ENCODE peak calls at places on chromosome 22, in nine cellular contexts. J, A, U, F, R, O, C, N and E are unnamed samples.

GRCh38 chr22:42078469-42079318 is 806 bp upstream of the SMDT1 start:
- DNase-seq in J (no peak), A (no peak), U (no peak), F (no peak), R (no peak), O (no peak), C (no peak), N (peak; percentile 30), E (peak; percentile 86)

GRCh38 chr22:29095459-29095858 is 22.6 kb downstream of the KREMEN1 start:
- DNase-seq in J (no peak), A (no peak), U (no peak), F (no peak), R (no peak), O (no peak), C (no peak), N (no peak), E (no peak)

GRCh38 chr22:38728899-38729796 is 23.4 kb downstream of the GTPBP1 start:
- DNase-seq in J (peak; percentile 40), A (no peak), U (no peak), F (no peak), R (no peak), O (no peak), C (no peak), N (no peak), E (peak; percentile 59)

GRCh38 chr22:24965822-24966626 is 13.5 kb downstream of the KIAA1671 start:
- DNase-seq in J (peak; percentile 70), A (peak; percentile 51), U (no peak), F (peak; percentile 86), R (no peak), O (no peak), C (peak; percentile 74), N (peak; percentile 48), E (peak; percentile 86)

GRCh38 chr22:22882033-22882717 is 5.4 kb upstream of the IGLL5 start:
- DNase-seq in J (no peak), A (no peak), U (no peak), F (no peak), R (no peak), O (peak; percentile 59), C (no peak), N (no peak), E (peak; percentile 34)

GRCh38 chr22:22408731-22409696 is 99.5 kb downstream of the ZNF280B start:
- DNase-seq in J (no peak), A (no peak), U (peak; percentile 53), F (no peak), R (no peak), O (peak; percentile 73), C (no peak), N (peak; percentile 20), E (no peak)

GRCh38 chr22:19984201-19984753 is 32.3 kb downstream of the ARVCF start:
- DNase-seq in J (peak; percentile 90), A (peak; percentile 54), U (no peak), F (no peak), R (no peak), O (no peak), C (no peak), N (no peak), E (peak; percentile 80)

GRCh38 chr22:44448271-44448780 is 49.7 kb downstream of the RTL6 start:
- DNase-seq in J (peak; percentile 82), A (peak; percentile 70), U (no peak), F (peak; percentile 55), R (peak; percentile 93), O (no peak), C (no peak), N (peak; percentile 54), E (peak; percentile 81)

GRCh38 chr22:37145415-37146385 is 4.0 kb downstream of the IL2RB start:
- DNase-seq in J (no peak), A (no peak), U (no peak), F (no peak), R (no peak), O (no peak), C (no peak), N (no peak), E (peak; percentile 45)

GRCh38 chr22:17095538-17095937 is 10.7 kb downstream of the IL17RA start:
- DNase-seq in J (no peak), A (no peak), U (peak; percentile 32), F (peak; percentile 17), R (no peak), O (no peak), C (no peak), N (no peak), E (no peak)

GRCh38 chr22:48485144-48486135 is 1342.2 kb downstream of the BRD1 start:
- DNase-seq in J (no peak), A (no peak), U (no peak), F (peak; percentile 44), R (no peak), O (no peak), C (no peak), N (no peak), E (peak; percentile 46)

GRCh38 chr22:50289942-50290630 is 17.4 kb downstream of the PLXNB2 start:
- DNase-seq in J (no peak), A (no peak), U (no peak), F (no peak), R (no peak), O (no peak), C (no peak), N (no peak), E (no peak)

GRCh38 chr22:27987557-27987956 is 68.5 kb upstream of the PITPNB start:
- DNase-seq in J (no peak), A (no peak), U (no peak), F (no peak), R (peak; percentile 74), O (no peak), C (no peak), N (no peak), E (no peak)

GRCh38 chr22:22878211-22878570 is 9.4 kb upstream of the IGLL5 start:
- DNase-seq in J (no peak), A (no peak), U (no peak), F (no peak), R (no peak), O (no peak), C (no peak), N (no peak), E (no peak)

GRCh38 chr22:38110863-38111852 is 674 bp upstream of the BAIAP2L2 start:
- DNase-seq in J (no peak), A (no peak), U (peak; percentile 46), F (no peak), R (no peak), O (no peak), C (no peak), N (no peak), E (peak; percentile 55)

GRCh38 chr22:50012201-50013181 is at the start of gene IL17REL:
- DNase-seq in J (no peak), A (no peak), U (peak; percentile 44), F (peak; percentile 57), R (no peak), O (no peak), C (no peak), N (no peak), E (no peak)

GRCh38 chr22:44098021-44098739 is 74.1 kb downstream of the PARVB start:
- DNase-seq in J (peak; percentile 47), A (no peak), U (no peak), F (peak; percentile 23), R (no peak), O (no peak), C (no peak), N (no peak), E (peak; percentile 45)

DNA sequence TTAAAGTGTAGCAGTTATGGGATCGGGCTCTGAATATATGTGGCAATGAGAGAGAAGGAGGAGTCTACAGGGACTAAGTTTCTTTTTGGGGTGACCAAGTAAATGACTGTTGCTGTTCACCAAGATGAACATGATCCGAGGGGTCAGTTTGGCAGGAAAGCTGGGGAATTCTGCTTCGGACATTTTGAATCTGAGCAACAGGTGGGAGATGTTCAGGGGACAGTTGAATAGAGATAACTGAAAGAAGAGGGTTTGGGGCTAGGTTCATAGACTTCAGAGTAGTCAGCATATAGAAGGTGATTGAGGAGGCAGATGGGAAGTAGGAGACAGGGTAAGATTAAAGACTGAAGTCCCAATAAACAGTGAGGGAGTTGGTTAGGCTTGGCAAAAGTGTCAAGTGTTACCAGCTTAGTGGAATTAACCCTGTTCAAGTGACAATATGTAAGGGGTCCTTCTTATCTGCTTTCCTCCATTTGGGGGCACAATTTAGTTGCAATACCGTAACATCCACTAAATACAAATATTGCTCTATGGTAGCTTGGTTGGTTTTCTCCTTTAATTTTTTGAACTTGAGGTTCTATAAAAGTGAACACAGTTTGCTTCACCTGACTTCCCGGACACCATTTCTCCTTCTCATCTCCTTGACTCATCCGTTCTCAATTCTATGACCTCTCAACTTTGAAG is 2.9 kb upstream of the ENTHD1 start:
- DNase-seq in J (no peak), A (no peak), U (no peak), F (no peak), R (no peak), O (no peak), C (no peak), N (no peak), E (no peak)
- TF ChIP-seq CTCF in J (no peak), A (no peak), U (no peak), F (no peak), R (no peak), O (no peak), C (no peak), N (no peak), E (no peak)

GRCh38 chr22:32644252-32645100 is 157.0 kb upstream of the TIMP3 start:
- DNase-seq in J (peak; percentile 68), A (peak; percentile 65), U (no peak), F (peak; percentile 75), R (no peak), O (no peak), C (peak; percentile 54), N (no peak), E (peak; percentile 90)
- TF ChIP-seq CTCF in J (no peak), A (no peak), U (no peak), F (no peak), R (no peak), O (no peak), C (no peak), N (no peak), E (no peak)

DNA sequence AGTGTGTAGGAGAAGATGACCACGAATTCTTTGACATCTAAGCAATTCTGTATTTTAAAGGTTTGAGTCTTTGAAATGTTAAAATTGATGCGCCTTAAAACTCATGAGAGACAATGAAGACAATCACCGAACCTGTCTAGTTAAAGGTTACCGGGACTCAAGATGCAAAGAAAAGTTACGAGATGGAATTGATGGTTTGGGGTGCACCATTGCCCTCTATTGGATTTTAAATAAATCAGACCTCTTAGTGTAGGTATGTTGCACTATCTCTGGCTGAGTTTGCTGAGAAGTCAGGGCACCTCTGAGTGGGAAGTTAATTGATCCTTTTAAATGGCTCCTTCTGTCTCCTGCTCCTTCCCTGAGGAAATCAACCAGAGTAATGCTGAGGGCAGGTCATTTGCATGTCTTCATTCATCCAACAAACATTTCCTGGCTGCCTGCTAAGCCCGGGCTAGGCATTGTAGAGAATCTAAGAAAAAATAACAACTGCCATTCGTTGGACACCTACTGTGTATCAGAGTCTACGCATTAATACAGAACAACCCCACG is 19.4 kb upstream of the TMA7B start:
- DNase-seq in J (no peak), A (no peak), U (no peak), F (no peak), R (no peak), O (no peak), C (no peak), N (no peak), E (no peak)
- TF ChIP-seq CTCF in J (no peak), A (no peak), U (no peak), F (no peak), R (no peak), O (no peak), C (no peak), N (no peak), E (no peak)

DNA sequence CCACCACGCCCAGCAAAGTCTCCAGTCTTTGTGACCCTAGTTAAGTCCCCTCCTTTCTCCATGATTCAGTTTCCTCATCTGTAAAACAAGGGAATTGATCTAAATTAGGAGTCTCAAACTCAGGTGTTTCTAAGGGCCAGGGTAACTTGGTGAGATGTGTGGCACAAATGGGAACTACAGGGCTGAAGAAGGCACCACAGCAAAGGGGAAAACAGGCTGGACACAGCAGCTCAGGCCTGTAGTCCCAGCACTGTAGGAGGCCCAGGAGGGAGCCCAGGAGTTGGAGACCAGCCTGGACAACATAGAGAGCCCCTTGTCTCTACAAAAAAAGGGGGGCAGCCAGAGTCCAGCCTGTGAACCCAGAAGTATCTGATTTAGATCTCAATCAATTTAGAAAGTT is 15.6 kb upstream of the PATZ1 start:
- DNase-seq in J (no peak), A (no peak), U (no peak), F (no peak), R (no peak), O (no peak), C (no peak), N (no peak), E (peak; percentile 10)
- TF ChIP-seq CTCF in J (no peak), A (no peak), U (no peak), F (no peak), R (no peak), O (no peak), C (no peak), N (no peak), E (no peak)